ENCODE peak calls at places on chromosomes 3 and 15, in eight cellular contexts. S is esophagus squamous epithelium, A is AG09319, Z is LoVo, N is cardiac muscle cell, Q is neural crest cell, H is NCI-H1417, O is sciatic nerve. J is an unnamed sample.

GRCh38 chr15:63597033-63597790 is at the start of gene FBXL22:
- DNase-seq in Z (no peak), S (no peak), H (peak; percentile 50), N (peak; percentile 36), Q (no peak), O (no peak), A (peak; percentile 37), J (no peak)

GRCh38 chr3:183779896-183780450 is 45.4 kb downstream of the MAP6D1 start:
- DNase-seq in S (no peak), A (no peak), Q (no peak), H (no peak), N (peak; percentile 28), Z (no peak), O (no peak), J (no peak)

GRCh38 chr3:48661501-48662139 is 1.1 kb downstream of the CELSR3 start:
- DNase-seq in O (peak; percentile 87), N (peak; percentile 67), A (no peak), S (no peak), H (no peak), Q (peak; percentile 92), Z (no peak), J (no peak)

GRCh38 chr3:139764936-139765335 is 87.2 kb upstream of the NMNAT3 start:
- DNase-seq in Q (no peak), S (no peak), A (peak; percentile 77), Z (no peak), H (no peak), O (no peak), N (peak; percentile 53), J (no peak)

GRCh38 chr3:74621581-74621980 is 7.1 kb upstream of the CNTN3 start:
- DNase-seq in O (no peak), N (peak; percentile 30), S (no peak), A (no peak), Q (no peak), H (no peak), Z (no peak), J (no peak)

GRCh38 chr15:94327356-94327936 is 96.1 kb downstream of the MCTP2 start:
- DNase-seq in S (no peak), N (peak; percentile 51), O (no peak), Q (peak; percentile 20), A (no peak), H (peak; percentile 64), Z (peak; percentile 6), J (peak; percentile 26)

GRCh38 chr3:69058180-69058946 is 6.2 kb upstream of the TMF1 start:
- DNase-seq in O (no peak), N (no peak), S (no peak), Q (no peak), H (no peak), Z (no peak), A (no peak), J (no peak)

GRCh38 chr3:185423178-185423577 is 60.2 kb downstream of the MAP3K13 start:
- DNase-seq in S (no peak), N (peak; percentile 12), O (no peak), A (no peak), H (no peak), Q (no peak), Z (peak; percentile 38), J (peak; percentile 60)

GRCh38 chr15:91385301-91385700 is 285.2 kb downstream of the SV2B start:
- DNase-seq in Q (no peak), N (peak; percentile 29), S (no peak), O (no peak), H (no peak), A (no peak), Z (no peak), J (peak; percentile 1)

GRCh38 chr3:16884084-16884747 is 539 bp upstream of the PLCL2 start:
- DNase-seq in N (peak; percentile 65), Q (peak; percentile 81), S (no peak), O (peak; percentile 86), H (no peak), Z (peak; percentile 28), A (no peak), J (peak; percentile 14)

GRCh38 chr3:138833908-138834358 is 795 bp downstream of the PIK3CB start:
- DNase-seq in S (no peak), H (peak; percentile 60), Q (no peak), N (peak; percentile 36), A (no peak), Z (no peak), O (no peak), J (peak; percentile 38)

GRCh38 chr3:172550347-172550943 is 27.2 kb upstream of the TNFSF10 start:
- DNase-seq in O (no peak), H (no peak), S (no peak), Z (peak; percentile 29), A (peak; percentile 32), Q (no peak), N (peak; percentile 84), J (no peak)

GRCh38 chr15:74620636-74621545 is 5.3 kb downstream of the CLK3 start:
- DNase-seq in O (peak; percentile 75), N (peak; percentile 73), S (no peak), Z (peak; percentile 71), Q (peak; percentile 71), A (no peak), H (peak; percentile 52), J (no peak)

GRCh38 chr3:126361211-126361610 is 4.0 kb upstream of the KLF15 start:
- DNase-seq in H (no peak), Q (no peak), O (peak; percentile 34), S (no peak), A (no peak), N (no peak), Z (no peak), J (no peak)

GRCh38 chr3:77514766-77515165 is 474.9 kb downstream of the ROBO2 start:
- DNase-seq in Q (no peak), Z (no peak), S (no peak), N (no peak), H (no peak), A (no peak), O (no peak), J (no peak)

GRCh38 chr15:78730955-78731354 is 80.3 kb downstream of the ADAMTS7 start:
- DNase-seq in A (no peak), Q (no peak), O (no peak), Z (no peak), S (no peak), N (no peak), H (no peak), J (no peak)

GRCh38 chr15:87816811-87817210 is 439.7 kb downstream of the NTRK3 start:
- DNase-seq in H (no peak), S (no peak), O (no peak), Z (no peak), A (peak; percentile 83), N (peak; percentile 73), Q (no peak), J (no peak)